ENCODE peak calls at places on chromosomes 11 and 22, in eight cellular contexts. M is psoas muscle, I is fibroblast of the conjunctiva, C is IMR-90, K is SW 1271, L is left ventricle myocardium inferior, H is GM12891, N is lower lobe of right lung. Q is an unnamed sample.

GRCh38 chr22:48488611-48489456 is 1338.8 kb downstream of the BRD1 start:
- DNase-seq in M (no peak), I (no peak), C (no peak), K (no peak), L (no peak), H (no peak), N (no peak), Q (no peak)

GRCh38 chr22:32204856-32205722 is at the start of gene RFPL2:
- DNase-seq in M (no peak), I (no peak), C (peak; percentile 1), K (peak; percentile 56), L (no peak), H (no peak), N (peak; percentile 69), Q (no peak)

GRCh38 chr22:19554834-19555404 is 30.7 kb upstream of the CLDN5 start:
- DNase-seq in M (no peak), I (no peak), C (peak; percentile 35), K (no peak), L (no peak), H (no peak), N (no peak), Q (no peak)

GRCh38 chr11:44244649-44245308 is 65.2 kb downstream of the ALX4 start:
- DNase-seq in M (no peak), I (no peak), C (peak; percentile 43), K (no peak), L (no peak), H (no peak), N (no peak), Q (no peak)

GRCh38 chr22:50698546-50698945 is 25.9 kb downstream of the SHANK3 start:
- DNase-seq in M (peak; percentile 39), I (no peak), C (no peak), K (no peak), L (peak; percentile 19), H (no peak), N (peak; percentile 43), Q (no peak)

GRCh38 chr11:65102142-65103095 is 6.4 kb downstream of the VPS51 start:
- DNase-seq in M (no peak), I (no peak), C (peak; percentile 52), K (no peak), L (no peak), H (no peak), N (no peak), Q (no peak)

GRCh38 chr11:118211006-118211405 is 13.8 kb downstream of the JAML start:
- DNase-seq in M (no peak), I (no peak), C (no peak), K (no peak), L (no peak), H (no peak), N (no peak), Q (no peak)

GRCh38 chr11:8099291-8099899 is 18.4 kb downstream of the TUB start:
- DNase-seq in M (peak; percentile 85), I (peak; percentile 77), C (peak; percentile 82), K (no peak), L (peak; percentile 75), H (no peak), N (peak; percentile 72), Q (peak; percentile 44)